ENCODE peak calls at places on chromosomes 4 and X, in five cellular contexts. E is transverse colon, H is GM23248, U is psoas muscle, M is AG04450. C is an unnamed sample.

GRCh38 chr4:123547167-123547817 is 150.7 kb downstream of the SPRY1 start:
- DNase-seq in E (peak; percentile 78), H (no peak), U (no peak), M (no peak), C (peak; percentile 77)

GRCh38 chr4:2791518-2792395 is 1.1 kb upstream of the SH3BP2 start:
- DNase-seq in E (peak; percentile 29), H (no peak), U (peak; percentile 61), M (no peak), C (no peak)

GRCh38 chr4:135917016-135917415 is 1615.3 kb downstream of the PCDH18 start:
- DNase-seq in E (no peak), H (peak; percentile 0), U (no peak), M (peak; percentile 10), C (no peak)

GRCh38 chr4:78809928-78810835 is 34.0 kb downstream of the BMP2K start:
- DNase-seq in E (no peak), H (no peak), U (no peak), M (no peak), C (no peak)

GRCh38 chr4:87025614-87026041 is 90.8 kb downstream of the AFF1 start:
- DNase-seq in E (peak; percentile 61), H (no peak), U (no peak), M (no peak), C (no peak)

GRCh38 chr4:156977435-156978160 is 6.0 kb upstream of the PDGFC start:
- DNase-seq in E (no peak), H (peak; percentile 94), U (no peak), M (peak; percentile 90), C (no peak)

GRCh38 chrX:149830192-149830873 is 48.6 kb downstream of the MAGEA9 start:
- DNase-seq in E (no peak), H (peak; percentile 54), U (no peak), M (no peak), C (peak; percentile 12)

GRCh38 chr4:136713140-136713539 is 819.2 kb downstream of the PCDH18 start:
- DNase-seq in E (no peak), H (peak; percentile 4), U (no peak), M (peak; percentile 24), C (no peak)

GRCh38 chr4:109588176-109588575 is 28.1 kb downstream of the MCUB start:
- DNase-seq in E (no peak), H (peak; percentile 45), U (no peak), M (no peak), C (no peak)

GRCh38 chr4:94171616-94172015 is 36.0 kb upstream of the SMARCAD1 start:
- DNase-seq in E (no peak), H (peak; percentile 19), U (no peak), M (no peak), C (no peak)

GRCh38 chr4:55903577-55903976 is 45.2 kb upstream of the CEP135 start:
- DNase-seq in E (no peak), H (no peak), U (no peak), M (no peak), C (no peak)

GRCh38 chrX:40095588-40096394 is 2.0 kb downstream of the BCOR start:
- DNase-seq in E (no peak), H (peak; percentile 51), U (no peak), M (no peak), C (no peak)

GRCh38 chr4:169142390-169142789 is 128.4 kb downstream of the SH3RF1 start:
- DNase-seq in E (no peak), H (peak; percentile 28), U (no peak), M (no peak), C (no peak)

GRCh38 chr4:5503295-5503694 is 205.1 kb downstream of the EVC2 start:
- DNase-seq in E (no peak), H (no peak), U (no peak), M (no peak), C (no peak)

GRCh38 chrX:140572724-140573123 is 67.9 kb upstream of the SOX3 start:
- DNase-seq in E (peak; percentile 14), H (peak; percentile 42), U (no peak), M (no peak), C (peak; percentile 26)

GRCh38 chr4:66023061-66023460 is 352.8 kb upstream of the EPHA5 start:
- DNase-seq in E (no peak), H (no peak), U (no peak), M (no peak), C (no peak)

GRCh38 chr4:107423677-107424405 is 296.2 kb downstream of the PAPSS1 start:
- DNase-seq in E (no peak), H (no peak), U (no peak), M (no peak), C (peak; percentile 20)

GRCh38 chr4:87882861-87883260 is 50.1 kb downstream of the MEPE start:
- DNase-seq in E (no peak), H (no peak), U (no peak), M (no peak), C (no peak)

GRCh38 chr4:141352775-141353544 is 132.3 kb downstream of the ZNF330 start:
- DNase-seq in E (no peak), H (peak; percentile 65), U (no peak), M (peak; percentile 58), C (peak; percentile 54)

GRCh38 chrX:77451041-77451440 is 3.9 kb downstream of the FGF16 start:
- DNase-seq in E (no peak), H (peak; percentile 86), U (no peak), M (no peak), C (peak; percentile 76)

GRCh38 chr4:102826890-102827673 is at the start of gene UBE2D3:
- DNase-seq in E (peak; percentile 96), H (peak; percentile 96), U (peak; percentile 98), M (peak; percentile 95), C (peak; percentile 76)

GRCh38 chr4:85402371-85402770 is 72.6 kb upstream of the ARHGAP24 start:
- DNase-seq in E (no peak), H (peak; percentile 95), U (no peak), M (no peak), C (peak; percentile 72)

GRCh38 chrX:2894885-2895292 is 34.2 kb downstream of the ARSD start:
- DNase-seq in E (peak; percentile 61), H (no peak), U (no peak), M (peak; percentile 4), C (peak; percentile 33)

GRCh38 chr4:6107886-6108285 is 89.7 kb upstream of the C4orf50 start:
- DNase-seq in E (no peak), H (no peak), U (no peak), M (no peak), C (no peak)

GRCh38 chrX:71541546-71542022 is 8.7 kb downstream of the OGT start:
- DNase-seq in E (no peak), H (peak; percentile 85), U (no peak), M (no peak), C (peak; percentile 71)

GRCh38 chr4:163166041-163166579 is 580 bp downstream of the NAF1 start:
- DNase-seq in E (peak; percentile 47), H (peak; percentile 83), U (peak; percentile 70), M (no peak), C (peak; percentile 20)

GRCh38 chr4:163164110-163164509 is 2.6 kb downstream of the NAF1 start:
- DNase-seq in E (no peak), H (no peak), U (no peak), M (no peak), C (no peak)

GRCh38 chr4:163167333-163167626 is 590 bp upstream of the NAF1 start:
- DNase-seq in E (no peak), H (peak; percentile 60), U (no peak), M (no peak), C (peak; percentile 2)

GRCh38 chr4:163165217-163166017 is 1.3 kb downstream of the NAF1 start:
- DNase-seq in E (no peak), H (peak; percentile 33), U (no peak), M (no peak), C (peak; percentile 29)

GRCh38 chr4:163164591-163164990 is 2.1 kb downstream of the NAF1 start:
- DNase-seq in E (no peak), H (peak; percentile 39), U (no peak), M (no peak), C (peak; percentile 70)
- H3K4me3 ChIP-seq in E (no peak overlapping the region), H (peak overlapping the region; percentile 88), U (peak overlapping the region; percentile 94), M (peak overlapping the region; percentile 85), C (no peak overlapping the region)

GRCh38 chr4:110644008-110644407 is 21.1 kb upstream of the PITX2 start:
- DNase-seq in E (no peak), H (no peak), U (no peak), M (no peak), C (no peak)

GRCh38 chr4:110643096-110643495 is 20.2 kb upstream of the PITX2 start:
- DNase-seq in E (no peak), H (no peak), U (no peak), M (no peak), C (no peak)

GRCh38 chr4:110639207-110640092 is 16.6 kb upstream of the PITX2 start:
- DNase-seq in E (no peak), H (no peak), U (no peak), M (no peak), C (no peak)

GRCh38 chr4:110640608-110641007 is 17.7 kb upstream of the PITX2 start:
- DNase-seq in E (no peak), H (no peak), U (no peak), M (no peak), C (no peak)

DNA sequence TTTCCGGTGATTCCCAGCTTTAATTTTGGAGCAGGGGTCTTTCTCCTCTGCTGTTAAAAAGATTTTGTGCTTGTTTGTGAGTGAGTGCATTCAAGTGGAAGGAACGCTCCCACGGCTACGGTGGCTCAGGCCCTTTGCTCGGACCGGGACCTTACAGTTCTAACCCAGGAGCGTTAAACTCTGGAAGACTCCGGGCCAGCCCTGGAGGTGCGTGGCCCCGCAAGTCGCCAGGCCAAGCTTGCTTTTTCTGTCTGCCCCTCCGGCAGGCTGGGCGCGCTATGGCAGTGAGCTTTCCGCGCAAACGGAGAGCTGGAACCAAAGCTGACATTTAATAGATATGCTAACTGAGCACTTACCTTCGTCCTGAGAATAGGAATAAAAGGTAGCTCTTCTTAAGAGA is 18.3 kb upstream of the PITX2 start:
- DNase-seq in E (no peak), H (no peak), U (no peak), M (no peak), C (no peak)
- H3K27me3 ChIP-seq in E (peaks cover 76% of the 10 kb centered on the region), H (no peaks in the 10 kb centered on the region), U (peaks cover 4% of the 10 kb centered on the region), M (peaks cover 73% of the 10 kb centered on the region), C (peaks cover 57% of the 10 kb centered on the region)

GRCh38 chr4:121191351-121191750 is 27.2 kb upstream of the TNIP3 start:
- DNase-seq in E (no peak), H (no peak), U (no peak), M (no peak), C (no peak)

GRCh38 chr4:121189811-121190210 is 25.7 kb upstream of the TNIP3 start:
- DNase-seq in E (peak; percentile 13), H (no peak), U (no peak), M (no peak), C (no peak)

GRCh38 chr4:121192013-121192412 is 27.9 kb upstream of the TNIP3 start:
- DNase-seq in E (no peak), H (peak; percentile 38), U (no peak), M (no peak), C (no peak)

GRCh38 chr4:121190389-121190788 is 26.3 kb upstream of the TNIP3 start:
- DNase-seq in E (no peak), H (no peak), U (no peak), M (no peak), C (no peak)

GRCh38 chr4:121192500-121192899 is 28.4 kb upstream of the TNIP3 start:
- DNase-seq in E (no peak), H (peak; percentile 73), U (no peak), M (peak; percentile 15), C (peak; percentile 43)
- H3K4me3 ChIP-seq in E (no peak overlapping the region), H (peak overlapping the region; percentile 54), U (peak overlapping the region; percentile 42), M (peak overlapping the region; percentile 45), C (no peak overlapping the region)

DNA sequence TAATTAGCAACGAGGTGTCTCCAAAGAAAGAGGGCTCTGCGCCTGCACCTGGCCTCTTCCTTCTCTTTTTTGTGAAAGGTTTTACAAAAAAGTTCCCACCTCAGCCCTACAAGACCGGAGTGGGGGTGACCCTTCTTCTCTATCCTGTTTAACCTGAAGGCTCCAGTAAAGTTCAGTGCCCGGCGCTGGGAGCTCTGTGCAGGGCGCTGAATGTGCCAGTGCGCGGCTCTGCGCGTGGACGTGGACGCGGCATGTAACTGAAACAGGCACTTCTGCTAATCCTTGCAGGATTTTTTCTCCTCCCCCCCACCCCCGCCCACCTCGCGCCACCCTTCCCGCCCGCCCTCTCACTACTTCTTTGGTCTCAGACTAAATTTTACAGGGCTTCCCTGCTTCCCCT is 2.4 kb downstream of the GPR50 start:
- DNase-seq in E (no peak), H (no peak), U (no peak), M (no peak), C (no peak)
- H3K27me3 ChIP-seq in E (peaks cover 53% of the 10 kb centered on the region), H (no peaks in the 10 kb centered on the region), U (peaks cover 70% of the 10 kb centered on the region), M (peaks cover 15% of the 10 kb centered on the region), C (peaks cover 11% of the 10 kb centered on the region)

C was measured in bronchial epithelial cell.